ENCODE peak calls at places on chromosomes 11 and 22, in four cellular contexts. One of them, this sample, is unnamed. For H4K20me1, the result is how much of the 10 kb centered on the place peaks cover.

GRCh38 chr11:110162216-110162615 is 69.0 kb downstream of the ZC3H12C start:
- DNase-seq in GM12878: no peak
- DNase-seq in K562: no peak
- DNase-seq in SK-N-SH: no peak
- DNase-seq in this sample: peak

GRCh38 chr11:83042966-83043711 is 28.6 kb downstream of the RAB30 start:
- DNase-seq in SK-N-SH: no peak
- DNase-seq in K562: no peak
- DNase-seq in GM12878: no peak
- DNase-seq in this sample: no peak

GRCh38 chr11:119489087-119489486 is 66.1 kb upstream of the THY1 start:
- DNase-seq in SK-N-SH: no peak
- DNase-seq in K562: no peak
- DNase-seq in GM12878: no peak
- DNase-seq in this sample: no peak

GRCh38 chr11:16603245-16603644 is 135.2 kb upstream of the C11orf58 start:
- DNase-seq in GM12878: no peak
- DNase-seq in SK-N-SH: no peak
- DNase-seq in K562: peak
- DNase-seq in this sample: no peak

GRCh38 chr11:122668562-122669090 is 13.1 kb downstream of the UBASH3B start:
- DNase-seq in K562: no peak
- DNase-seq in SK-N-SH: no peak
- DNase-seq in GM12878: no peak
- DNase-seq in this sample: peak

GRCh38 chr11:28715726-28716125 is 607.5 kb downstream of the METTL15 start:
- DNase-seq in GM12878: no peak
- DNase-seq in K562: no peak
- DNase-seq in SK-N-SH: no peak
- DNase-seq in this sample: no peak

GRCh38 chr11:131471976-131472375 is 101.6 kb downstream of the NTM start:
- DNase-seq in SK-N-SH: no peak
- DNase-seq in K562: no peak
- DNase-seq in GM12878: no peak
- DNase-seq in this sample: no peak

GRCh38 chr22:31754813-31755212 is 994 bp downstream of the DEPDC5 start:
- DNase-seq in SK-N-SH: no peak
- DNase-seq in K562: no peak
- DNase-seq in GM12878: no peak
- DNase-seq in this sample: no peak

GRCh38 chr11:4187055-4187988 is 92.7 kb downstream of the RRM1 start:
- DNase-seq in K562: peak
- DNase-seq in SK-N-SH: peak
- DNase-seq in GM12878: no peak
- DNase-seq in this sample: peak

GRCh38 chr11:66082936-66083698 is 13.0 kb downstream of the PACS1 start:
- DNase-seq in SK-N-SH: peak
- DNase-seq in K562: no peak
- DNase-seq in GM12878: no peak
- DNase-seq in this sample: no peak

GRCh38 chr11:61564936-61565696 is 15.8 kb downstream of the SYT7 start:
- DNase-seq in SK-N-SH: no peak
- DNase-seq in GM12878: no peak
- DNase-seq in K562: no peak
- DNase-seq in this sample: no peak

GRCh38 chr11:44988981-44989635 is 38.4 kb upstream of the TP53I11 start:
- DNase-seq in SK-N-SH: no peak
- DNase-seq in GM12878: no peak
- DNase-seq in K562: no peak
- DNase-seq in this sample: no peak

GRCh38 chr11:114466742-114467141 is 27.5 kb downstream of the REXO2 start:
- DNase-seq in SK-N-SH: no peak
- DNase-seq in K562: no peak
- DNase-seq in GM12878: no peak
- DNase-seq in this sample: no peak

GRCh38 chr11:7613394-7613720 is 59.9 kb downstream of the CYB5R2 start:
- DNase-seq in SK-N-SH: no peak
- DNase-seq in GM12878: no peak
- DNase-seq in K562: no peak
- DNase-seq in this sample: no peak

GRCh38 chr11:101296896-101297295 is 167.3 kb upstream of the PGR start:
- DNase-seq in K562: no peak
- DNase-seq in GM12878: no peak
- DNase-seq in SK-N-SH: no peak
- DNase-seq in this sample: no peak

GRCh38 chr22:50243704-50244419 is 961 bp downstream of the TUBGCP6 start:
- DNase-seq in K562: no peak
- DNase-seq in GM12878: no peak
- DNase-seq in SK-N-SH: no peak
- DNase-seq in this sample: peak

GRCh38 chr11:122229611-122230386 is 113.8 kb upstream of the BLID start:
- DNase-seq in GM12878: no peak
- DNase-seq in SK-N-SH: no peak
- DNase-seq in K562: no peak
- DNase-seq in this sample: no peak

GRCh38 chr11:74694536-74694935 is 36.7 kb downstream of the CHRDL2 start:
- DNase-seq in K562: no peak
- DNase-seq in GM12878: no peak
- DNase-seq in SK-N-SH: no peak
- DNase-seq in this sample: no peak

GRCh38 chr11:8685306-8685705 is 2.7 kb downstream of the RPL27A start:
- DNase-seq in K562: no peak
- DNase-seq in SK-N-SH: no peak
- DNase-seq in GM12878: no peak
- DNase-seq in this sample: no peak

GRCh38 chr11:94151903-94152677 is 23.4 kb downstream of the PANX1 start:
- DNase-seq in K562: peak
- DNase-seq in GM12878: no peak
- DNase-seq in SK-N-SH: peak
- DNase-seq in this sample: peak

GRCh38 chr11:76424891-76425290 is 19.9 kb upstream of the EMSY start:
- DNase-seq in GM12878: no peak
- DNase-seq in K562: no peak
- DNase-seq in SK-N-SH: no peak
- DNase-seq in this sample: no peak

GRCh38 chr11:96680515-96680914 is 290.7 kb downstream of the JRKL start:
- DNase-seq in SK-N-SH: no peak
- DNase-seq in K562: no peak
- DNase-seq in GM12878: no peak
- DNase-seq in this sample: no peak

GRCh38 chr11:127110542-127110941 is 110.0 kb upstream of the KIRREL3 start:
- DNase-seq in SK-N-SH: no peak
- DNase-seq in GM12878: no peak
- DNase-seq in K562: no peak
- DNase-seq in this sample: no peak

GRCh38 chr22:41910599-41911291 is 4.1 kb downstream of the SHISA8 start:
- DNase-seq in GM12878: no peak
- DNase-seq in SK-N-SH: peak
- DNase-seq in K562: no peak
- DNase-seq in this sample: no peak

GRCh38 chr11:8336356-8337114 is 72.9 kb upstream of the LMO1 start:
- DNase-seq in SK-N-SH: no peak
- DNase-seq in GM12878: no peak
- DNase-seq in K562: no peak
- DNase-seq in this sample: no peak

GRCh38 chr11:118913411-118914125 is 12.2 kb downstream of the BCL9L start:
- DNase-seq in K562: no peak
- DNase-seq in GM12878: no peak
- DNase-seq in SK-N-SH: no peak
- DNase-seq in this sample: no peak

GRCh38 chr11:125593113-125593761 is 585 bp downstream of the STT3A start:
- DNase-seq in GM12878: no peak
- DNase-seq in K562: peak
- DNase-seq in SK-N-SH: no peak
- DNase-seq in this sample: peak

DNA sequence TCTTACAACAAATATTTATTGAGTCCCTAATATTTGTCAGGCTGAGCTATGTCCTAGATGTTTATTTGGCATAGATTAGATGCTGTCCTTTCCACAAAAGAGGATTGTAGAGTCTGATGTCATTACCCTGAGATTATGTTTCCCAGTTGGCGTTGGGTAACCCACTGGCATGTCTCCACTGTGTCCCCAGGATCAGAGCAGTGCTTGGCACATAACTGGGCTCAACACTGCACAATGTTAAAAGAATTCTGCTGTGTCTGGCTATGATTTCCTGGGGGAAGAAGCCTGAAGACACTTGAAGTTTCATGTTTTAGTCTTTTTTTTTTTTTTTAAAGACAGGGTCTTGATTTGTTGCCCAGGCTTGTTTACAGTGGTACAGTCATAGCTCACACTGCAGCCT is 4.1 kb downstream of the RCN1 start:
- DNase-seq in SK-N-SH: no peak
- DNase-seq in K562: no peak
- DNase-seq in GM12878: no peak
- DNase-seq in this sample: no peak
- H4K20me1 ChIP-seq in SK-N-SH: under half
- H4K20me1 ChIP-seq in K562: under half
- H4K20me1 ChIP-seq in GM12878: under half
- H4K20me1 ChIP-seq in this sample: half or more

GRCh38 chr22:24010018-24010391 is 1.1 kb upstream of the CABIN1 start:
- DNase-seq in SK-N-SH: no peak
- DNase-seq in GM12878: no peak
- DNase-seq in K562: no peak
- DNase-seq in this sample: no peak

GRCh38 chr22:24008022-24008283 is 2.7 kb upstream of the GSTT4 start:
- DNase-seq in SK-N-SH: no peak
- DNase-seq in K562: no peak
- DNase-seq in GM12878: no peak
- DNase-seq in this sample: no peak

GRCh38 chr22:24009227-24010017 is 1.7 kb upstream of the CABIN1 start:
- DNase-seq in SK-N-SH: no peak
- DNase-seq in K562: no peak
- DNase-seq in GM12878: no peak
- DNase-seq in this sample: no peak

GRCh38 chr22:24008381-24009226 is 2.5 kb upstream of the CABIN1 start:
- DNase-seq in SK-N-SH: no peak
- DNase-seq in GM12878: no peak
- DNase-seq in K562: no peak
- DNase-seq in this sample: no peak

GRCh38 chr22:24011735-24012068 is 598 bp downstream of the CABIN1 start:
- DNase-seq in K562: no peak
- DNase-seq in GM12878: no peak
- DNase-seq in SK-N-SH: peak
- DNase-seq in this sample: no peak
- TF ChIP-seq SMC3 in K562: no peak
- TF ChIP-seq SMC3 in GM12878: no peak
- TF ChIP-seq SMC3 in SK-N-SH: no peak
- TF ChIP-seq SMC3 in this sample: no peak

GRCh38 chr11:2467695-2468055 is 22.9 kb downstream of the KCNQ1 start:
- DNase-seq in GM12878: no peak
- DNase-seq in K562: no peak
- DNase-seq in SK-N-SH: no peak
- DNase-seq in this sample: no peak
- H3K4me3 ChIP-seq in GM12878: no peak
- H3K4me3 ChIP-seq in K562: no peak
- H3K4me3 ChIP-seq in SK-N-SH: no peak
- H3K4me3 ChIP-seq in this sample: no peak

GRCh38 chr22:43850529-43850928 is 11.8 kb downstream of the SULT4A1 start:
- DNase-seq in SK-N-SH: no peak
- DNase-seq in GM12878: no peak
- DNase-seq in K562: no peak
- DNase-seq in this sample: no peak

GRCh38 chr22:43853328-43853931 is 8.9 kb downstream of the SULT4A1 start:
- DNase-seq in SK-N-SH: no peak
- DNase-seq in K562: no peak
- DNase-seq in GM12878: no peak
- DNase-seq in this sample: no peak

GRCh38 chr22:43852605-43853327 is 9.5 kb downstream of the SULT4A1 start:
- DNase-seq in GM12878: no peak
- DNase-seq in K562: no peak
- DNase-seq in SK-N-SH: no peak
- DNase-seq in this sample: no peak

GRCh38 chr22:43851058-43851978 is 11.0 kb downstream of the SULT4A1 start:
- DNase-seq in K562: no peak
- DNase-seq in SK-N-SH: no peak
- DNase-seq in GM12878: no peak
- DNase-seq in this sample: no peak

GRCh38 chr22:43851979-43852307 is 10.4 kb downstream of the SULT4A1 start:
- DNase-seq in GM12878: no peak
- DNase-seq in K562: no peak
- DNase-seq in SK-N-SH: no peak
- DNase-seq in this sample: no peak
- H4K20me1 ChIP-seq in GM12878: under half
- H4K20me1 ChIP-seq in K562: under half
- H4K20me1 ChIP-seq in SK-N-SH: under half
- H4K20me1 ChIP-seq in this sample: under half